ENCODE peak calls at places on chromosomes 3 and 15, in four cellular contexts. K, J, H and D are unnamed samples.

GRCh38 chr15:92091155-92091734 is 237.7 kb downstream of the SLCO3A1 start:
- DNase-seq in K (peak; percentile 50), H (peak; percentile 25), J (peak; percentile 46), D (no peak)

GRCh38 chr15:77030042-77030927 is 35.4 kb downstream of the PSTPIP1 start:
- DNase-seq in K (no peak), H (no peak), J (no peak), D (peak; percentile 3)

GRCh38 chr3:79947469-79947868 is 179.7 kb upstream of the ROBO1 start:
- DNase-seq in H (no peak), K (no peak), J (no peak), D (no peak)

GRCh38 chr3:101963902-101964362 is 114.6 kb downstream of the NFKBIZ start:
- DNase-seq in J (no peak), K (no peak), H (peak; percentile 34), D (no peak)

GRCh38 chr3:4936982-4937614 is 42.1 kb upstream of the BHLHE40 start:
- DNase-seq in J (no peak), H (no peak), K (no peak), D (no peak)

GRCh38 chr3:23435318-23435717 is 232.2 kb downstream of the UBE2E2 start:
- DNase-seq in H (no peak), K (no peak), J (no peak), D (no peak)

GRCh38 chr3:37967252-37967881 is 23.2 kb upstream of the VILL start:
- DNase-seq in J (peak; percentile 82), H (peak; percentile 65), K (peak; percentile 76), D (no peak)

GRCh38 chr3:97871788-97872187 is 50.0 kb downstream of the CRYBG3 start:
- DNase-seq in J (no peak), K (no peak), H (no peak), D (no peak)

GRCh38 chr3:127014536-127015281 is 31.8 kb downstream of the PLXNA1 start:
- DNase-seq in H (no peak), K (no peak), J (no peak), D (no peak)

GRCh38 chr3:128009952-128010846 is 42.0 kb upstream of the SEC61A1 start:
- DNase-seq in H (no peak), K (no peak), J (no peak), D (no peak)

GRCh38 chr15:80211976-80212375 is 40.0 kb downstream of the CTXND1 start:
- DNase-seq in J (no peak), H (no peak), K (no peak), D (no peak)

GRCh38 chr3:123670743-123671142 is 85.9 kb upstream of the HACD2 start:
- DNase-seq in K (no peak), J (no peak), H (no peak), D (no peak)

DNA sequence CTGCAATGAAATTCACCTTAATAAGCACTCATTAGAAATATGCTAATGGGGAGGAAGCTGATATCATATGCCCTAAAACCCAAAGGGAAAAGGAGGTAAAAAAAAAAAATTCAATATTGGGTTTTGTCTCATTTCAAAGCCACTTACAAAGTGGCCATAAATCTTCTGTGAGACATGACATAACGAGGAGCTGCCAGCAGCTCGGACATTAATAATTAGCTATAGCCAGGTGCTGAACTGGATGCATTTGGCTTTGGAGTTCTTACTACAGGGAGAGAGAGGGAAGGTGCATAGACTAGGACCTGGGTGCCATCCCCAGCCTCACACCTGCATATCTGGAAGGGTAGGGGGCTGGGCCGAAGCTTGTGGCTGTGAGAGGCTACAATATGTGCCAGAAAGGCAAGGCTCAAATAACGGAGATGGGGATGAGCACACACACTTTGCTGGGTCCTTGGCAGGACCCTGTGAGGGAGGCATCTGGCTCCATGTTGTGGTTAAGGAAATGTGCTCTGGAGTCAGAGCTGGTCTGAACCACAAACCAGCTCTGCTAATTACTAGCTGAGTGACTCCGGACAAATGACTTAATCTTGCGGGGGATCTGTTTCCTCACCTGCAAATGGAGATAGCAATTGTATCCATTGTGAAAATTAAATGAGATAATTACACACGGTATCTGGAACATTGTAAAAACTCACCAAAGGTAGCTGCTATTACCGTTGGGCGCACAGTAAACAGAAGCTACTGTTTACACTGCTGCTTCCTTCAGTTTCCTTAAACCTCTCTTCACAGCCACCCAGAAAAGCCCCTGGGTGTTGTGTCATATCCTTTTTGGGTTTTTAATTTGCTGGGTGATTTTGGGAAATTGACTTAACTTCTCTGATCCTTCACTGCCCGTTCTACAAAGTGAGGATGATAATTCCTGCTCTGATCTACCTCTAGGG is 108.0 kb downstream of the MEGF11 start:
- DNase-seq in K (no peak), J (no peak), H (no peak), D (no peak)
- H3K4me1 ChIP-seq in K (no peaks in the 10 kb centered on the region), J (no peaks in the 10 kb centered on the region), H (no peaks in the 10 kb centered on the region), D (no peaks in the 10 kb centered on the region)

GRCh38 chr3:13014755-13015285 is 58.4 kb downstream of the IQSEC1 start:
- DNase-seq in K (no peak), H (no peak), J (no peak), D (no peak)
- H3K4me3 ChIP-seq in K (no peak overlapping the region), H (no peak overlapping the region), J (no peak overlapping the region), D (peak overlapping the region; percentile 37)

GRCh38 chr15:52651114-52651513 is 28.1 kb downstream of the ATOSA start:
- DNase-seq in K (no peak), H (no peak), J (no peak), D (no peak)

GRCh38 chr15:52651868-52652267 is 27.3 kb downstream of the ATOSA start:
- DNase-seq in J (peak; percentile 77), H (peak; percentile 90), K (peak; percentile 66), D (no peak)

GRCh38 chr15:52653451-52653964 is 25.7 kb downstream of the ATOSA start:
- DNase-seq in J (peak; percentile 59), H (peak; percentile 91), K (no peak), D (no peak)

GRCh38 chr15:52652984-52653383 is 26.2 kb downstream of the ATOSA start:
- DNase-seq in H (no peak), K (no peak), J (no peak), D (no peak)

DNA sequence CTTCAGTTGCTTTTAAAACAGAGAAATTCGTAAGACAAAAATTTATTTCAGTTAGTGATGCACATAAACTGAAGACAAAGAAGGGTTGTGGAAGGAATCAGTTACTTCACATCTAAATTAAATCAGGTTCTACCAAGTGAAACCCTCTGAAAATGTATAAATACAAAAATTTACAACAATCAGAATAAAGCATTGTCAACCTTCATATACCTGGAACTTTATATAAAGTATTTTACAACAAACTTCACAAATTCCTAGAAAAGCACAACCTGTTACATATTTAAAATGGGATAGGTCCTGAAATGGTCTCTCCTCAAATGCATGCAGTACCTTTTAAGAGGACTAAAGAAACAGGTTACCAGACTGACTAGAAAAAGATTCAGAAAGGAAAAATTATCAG is 26.9 kb downstream of the ATOSA start:
- DNase-seq in H (no peak), J (no peak), K (no peak), D (no peak)
- H3K27ac ChIP-seq in H (peak overlapping the region; percentile 40), J (peak overlapping the region; percentile 85), K (no peak overlapping the region), D (peak overlapping the region; percentile 66)

DNA sequence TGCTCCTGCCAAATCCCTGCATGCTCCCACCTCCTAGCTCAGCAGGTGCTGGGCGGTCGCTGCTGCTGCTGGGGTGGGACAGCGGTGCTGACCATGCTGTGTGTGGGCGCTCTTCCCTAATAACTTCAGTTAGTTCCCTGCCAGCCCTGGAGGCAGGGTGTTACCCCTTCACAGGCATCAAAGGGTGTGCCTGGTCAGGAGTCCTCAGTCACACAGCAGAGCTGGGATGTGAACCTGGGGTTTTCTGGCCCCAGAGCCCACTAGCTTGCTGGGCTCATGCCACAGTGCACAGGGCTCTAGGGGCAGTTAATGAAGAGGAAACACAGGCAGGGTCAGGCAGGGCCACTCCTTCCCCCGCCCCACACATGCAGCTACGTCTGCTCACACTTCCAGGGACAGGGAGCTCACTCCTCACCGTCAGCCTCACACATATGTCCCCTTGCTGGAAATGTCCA is 16.0 kb upstream of the PLXND1 start:
- DNase-seq in J (no peak), H (no peak), K (peak; percentile 37), D (no peak)
- H3K4me1 ChIP-seq in J (peaks cover 39% of the 10 kb centered on the region), H (peaks cover 84% of the 10 kb centered on the region), K (peaks cover 9% of the 10 kb centered on the region), D (peaks cover 3% of the 10 kb centered on the region)

GRCh38 chr15:74843891-74844299 is 939 bp upstream of the ULK3 start:
- DNase-seq in K (peak; percentile 49), J (no peak), H (no peak), D (no peak)
- H3K4me3 ChIP-seq in K (no peak overlapping the region), J (no peak overlapping the region), H (no peak overlapping the region), D (no peak overlapping the region)

DNA sequence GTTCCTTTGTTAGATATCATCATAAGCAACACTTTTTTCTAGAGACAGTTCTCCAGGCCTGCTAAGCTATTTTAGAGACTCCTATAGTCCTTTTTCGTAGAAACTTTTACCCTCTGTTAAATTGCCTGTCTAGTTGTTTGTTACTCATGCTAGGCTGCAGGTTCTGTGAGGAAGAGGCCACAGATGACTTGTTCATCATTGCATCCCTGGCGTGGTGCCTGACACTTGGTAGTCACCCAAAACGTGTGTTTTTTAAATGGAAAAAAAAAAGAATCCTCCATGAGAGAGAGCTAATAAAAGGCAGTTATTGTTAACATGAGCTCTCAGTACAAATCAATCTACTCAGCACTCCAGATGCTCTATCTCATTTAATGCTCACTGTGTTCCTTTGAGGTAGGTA is 35.1 kb downstream of the CCDC54 start:
- DNase-seq in J (no peak), K (no peak), H (no peak), D (no peak)
- H3K27ac ChIP-seq in J (no peak overlapping the region), K (no peak overlapping the region), H (no peak overlapping the region), D (no peak overlapping the region)

DNA sequence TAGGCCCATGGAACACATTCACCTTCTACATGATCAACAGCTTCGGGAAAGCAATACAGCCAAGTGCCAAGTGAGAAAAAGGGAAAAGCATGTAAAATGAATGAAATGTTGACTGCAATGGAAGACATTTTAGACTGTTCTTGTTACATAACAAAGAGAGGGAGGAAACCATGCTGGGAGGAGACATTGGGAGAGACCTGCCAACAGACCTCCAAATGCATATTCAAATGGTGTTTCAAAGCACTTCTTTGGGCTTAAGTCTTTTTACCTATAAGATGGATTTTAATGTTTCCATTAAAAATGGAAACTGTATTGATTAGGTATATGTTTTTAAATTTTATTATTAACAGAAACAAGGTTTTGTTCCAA is 350.0 kb upstream of the THBS1 start:
- DNase-seq in J (no peak), H (no peak), K (no peak), D (no peak)
- H3K4me1 ChIP-seq in J (peaks cover 5% of the 10 kb centered on the region), H (peaks cover 51% of the 10 kb centered on the region), K (no peaks in the 10 kb centered on the region), D (no peaks in the 10 kb centered on the region)

GRCh38 chr3:112133606-112134334 is 722 bp upstream of the GCSAM start:
- DNase-seq in K (no peak), J (no peak), H (no peak), D (no peak)

GRCh38 chr3:112134335-112135124 is 1.5 kb upstream of the GCSAM start:
- DNase-seq in H (no peak), K (no peak), J (no peak), D (no peak)

GRCh38 chr3:112132088-112132487 is 960 bp downstream of the GCSAM start:
- DNase-seq in K (no peak), H (no peak), J (no peak), D (no peak)

GRCh38 chr3:112132554-112132953 is 494 bp downstream of the GCSAM start:
- DNase-seq in J (no peak), K (no peak), H (no peak), D (no peak)

GRCh38 chr3:112132975-112133448 is at the start of gene GCSAM:
- DNase-seq in K (no peak), J (no peak), H (no peak), D (peak; percentile 67)
- H3K4me3 ChIP-seq in K (no peak within 1 kb of the TSS), J (no peak within 1 kb of the TSS), H (no peak within 1 kb of the TSS), D (no peak within 1 kb of the TSS)

GRCh38 chr15:44781128-44781810 is 44.9 kb downstream of the TRIM69 start:
- DNase-seq in H (no peak), J (no peak), K (no peak), D (no peak)
- H3K27ac ChIP-seq in H (no peak overlapping the region), J (no peak overlapping the region), K (no peak overlapping the region), D (no peak overlapping the region)